ENCODE peak calls at places on chromosomes 13 and 19, in six cellular contexts. U, Q, M, Z, O and W are unnamed samples.

GRCh38 chr19:46761418-46761831 is 15.2 kb upstream of the STRN4 start:
- DNase-seq in O (no peak), Z (no peak), Q (no peak), U (no peak), M (peak), W (no peak)

GRCh38 chr13:114282143-114282685 is 813 bp downstream of the UPF3A start:
- DNase-seq in U (peak), Q (peak), Z (peak), M (peak), O (no peak), W (peak)

GRCh38 chr13:66207610-66208009 is 1022.5 kb downstream of the PCDH9 start:
- DNase-seq in U (no peak), O (no peak), M (no peak), Z (no peak), Q (no peak), W (no peak)

GRCh38 chr19:8638078-8638619 is 7.7 kb downstream of the NFILZ start:
- DNase-seq in U (peak), Q (no peak), Z (no peak), O (peak), M (peak), W (no peak)

GRCh38 chr19:49875801-49876421 is 1.2 kb downstream of the AKT1S1 start:
- DNase-seq in M (peak), U (no peak), Q (peak), O (no peak), Z (peak), W (peak)

GRCh38 chr13:21050288-21051197 is 10.8 kb downstream of the LATS2 start:
- DNase-seq in Z (no peak), Q (no peak), M (no peak), O (no peak), U (no peak), W (no peak)

GRCh38 chr13:67069117-67069767 is 160.9 kb downstream of the PCDH9 start:
- DNase-seq in Z (no peak), Q (no peak), O (no peak), M (no peak), U (no peak), W (no peak)

GRCh38 chr19:38224014-38224862 is at the start of gene DPF1:
- DNase-seq in O (no peak), Q (no peak), U (peak), M (no peak), Z (peak), W (no peak)

GRCh38 chr13:109393045-109393444 is 393.3 kb downstream of the IRS2 start:
- DNase-seq in O (no peak), M (no peak), U (no peak), Q (no peak), Z (no peak), W (no peak)

GRCh38 chr13:59880468-59880867 is 283.3 kb downstream of the DIAPH3 start:
- DNase-seq in M (no peak), Z (no peak), O (no peak), Q (no peak), U (no peak), W (no peak)

GRCh38 chr13:55571237-55571867 is 1569.4 kb upstream of the PRR20A start:
- DNase-seq in U (no peak), Q (no peak), O (no peak), Z (no peak), M (no peak), W (no peak)

GRCh38 chr19:45475537-45476348 is 7.9 kb downstream of the FOSB start:
- DNase-seq in Z (no peak), M (no peak), O (no peak), Q (no peak), U (no peak), W (no peak)

GRCh38 chr13:60591348-60591747 is 194.3 kb downstream of the TDRD3 start:
- DNase-seq in Q (no peak), O (no peak), U (no peak), M (no peak), Z (no peak), W (no peak)

GRCh38 chr13:85520445-85520844 is 278.8 kb downstream of the SLITRK6 start:
- DNase-seq in Z (no peak), M (no peak), Q (no peak), O (no peak), U (no peak), W (no peak)

GRCh38 chr13:46948338-46948737 is 51.5 kb upstream of the HTR2A start:
- DNase-seq in Q (no peak), U (no peak), M (no peak), Z (no peak), O (no peak), W (no peak)

GRCh38 chr13:49466240-49466914 is 22.3 kb downstream of the SETDB2 start:
- DNase-seq in O (no peak), M (no peak), Q (no peak), U (no peak), Z (no peak), W (no peak)

GRCh38 chr13:98755116-98755515 is 2.6 kb upstream of the SLC15A1 start:
- DNase-seq in U (no peak), Q (no peak), Z (no peak), O (no peak), M (no peak), W (no peak)

GRCh38 chr19:4935449-4935848 is 26.1 kb downstream of the UHRF1 start:
- DNase-seq in O (no peak), Z (no peak), Q (no peak), U (no peak), M (no peak), W (no peak)

GRCh38 chr13:95607363-95607762 is 37.1 kb downstream of the DZIP1 start:
- DNase-seq in O (no peak), Z (no peak), Q (no peak), U (no peak), M (no peak), W (no peak)

GRCh38 chr19:33444993-33445751 is 71.7 kb downstream of the CEBPG start:
- DNase-seq in O (no peak), Q (peak), M (no peak), U (no peak), Z (no peak), W (no peak)

GRCh38 chr19:33493401-33494275 is 28.0 kb downstream of the PEPD start:
- DNase-seq in U (no peak), Q (peak), M (no peak), O (no peak), Z (no peak), W (no peak)

GRCh38 chr19:50328257-50329145 is 676 bp downstream of the KCNC3 start:
- DNase-seq in O (no peak), Q (no peak), U (no peak), M (no peak), Z (peak), W (peak)

GRCh38 chr19:34306213-34306661 is 51.9 kb downstream of the GARRE1 start:
- DNase-seq in M (no peak), O (no peak), Z (no peak), U (peak), Q (no peak), W (no peak)

GRCh38 chr19:2117215-2117960 is 20.7 kb downstream of the IZUMO4 start:
- DNase-seq in U (no peak), Q (no peak), Z (no peak), O (no peak), M (no peak), W (no peak)

GRCh38 chr13:101700598-101700997 is 248.1 kb downstream of the ITGBL1 start:
- DNase-seq in U (no peak), M (peak), O (no peak), Z (no peak), Q (no peak), W (no peak)

GRCh38 chr19:29173896-29174295 is 39.1 kb downstream of the UQCRFS1 start:
- DNase-seq in Q (no peak), Z (no peak), U (no peak), O (no peak), M (no peak), W (no peak)

GRCh38 chr13:26494591-26494990 is 62.9 kb upstream of the WASF3 start:
- DNase-seq in U (no peak), Q (no peak), O (no peak), M (no peak), Z (no peak), W (no peak)

GRCh38 chr13:70457474-70457873 is 349.2 kb upstream of the KLHL1 start:
- DNase-seq in Q (no peak), O (no peak), U (no peak), M (no peak), Z (no peak), W (no peak)

GRCh38 chr19:30148039-30148438 is 206.0 kb downstream of the URI1 start:
- DNase-seq in O (no peak), U (no peak), M (no peak), Q (no peak), Z (no peak), W (no peak)

GRCh38 chr19:19379527-19379926 is 25.9 kb upstream of the GATAD2A start:
- DNase-seq in Z (no peak), Q (no peak), O (no peak), U (no peak), M (no peak), W (no peak)

GRCh38 chr19:38035515-38036495 is 128.8 kb downstream of the SIPA1L3 start:
- DNase-seq in U (no peak), M (no peak), Q (no peak), O (no peak), Z (no peak), W (no peak)

GRCh38 chr13:60981407-60981806 is 434.2 kb downstream of the PCDH20 start:
- DNase-seq in M (no peak), U (no peak), Z (no peak), O (no peak), Q (no peak), W (no peak)

GRCh38 chr13:98222081-98222554 is 45.0 kb upstream of the RNF113B start:
- DNase-seq in M (peak), O (no peak), Z (no peak), U (peak), Q (no peak), W (no peak)

GRCh38 chr13:24228852-24229458 is 68.4 kb downstream of the SPATA13 start:
- DNase-seq in Z (peak), O (peak), M (no peak), U (no peak), Q (no peak), W (no peak)

GRCh38 chr13:113552786-113553540 is 31.6 kb upstream of the TFDP1 start:
- DNase-seq in U (peak), O (no peak), Z (no peak), M (no peak), Q (no peak), W (no peak)

GRCh38 chr19:19464339-19465098 is 50.8 kb downstream of the TSSK6 start:
- DNase-seq in Q (no peak), M (no peak), O (no peak), U (peak), Z (no peak), W (no peak)

GRCh38 chr19:18450934-18451836 is 13.3 kb upstream of the ISYNA1 start:
- DNase-seq in O (no peak), U (peak), Z (peak), M (peak), Q (peak), W (peak)

GRCh38 chr19:53981408-53981998 is 9.9 kb upstream of the CACNG6 start:
- DNase-seq in Z (no peak), Q (no peak), U (no peak), M (no peak), O (no peak), W (no peak)

GRCh38 chr19:53982056-53982455 is 9.4 kb upstream of the CACNG6 start:
- DNase-seq in Z (no peak), Q (no peak), U (no peak), O (no peak), M (no peak), W (no peak)

GRCh38 chr19:53983457-53984289 is 7.8 kb upstream of the CACNG6 start:
- DNase-seq in Z (no peak), U (no peak), Q (no peak), O (no peak), M (no peak), W (no peak)

GRCh38 chr19:53980553-53981407 is 10.7 kb upstream of the CACNG6 start:
- DNase-seq in Q (no peak), U (no peak), M (no peak), Z (peak), O (no peak), W (no peak)

DNA sequence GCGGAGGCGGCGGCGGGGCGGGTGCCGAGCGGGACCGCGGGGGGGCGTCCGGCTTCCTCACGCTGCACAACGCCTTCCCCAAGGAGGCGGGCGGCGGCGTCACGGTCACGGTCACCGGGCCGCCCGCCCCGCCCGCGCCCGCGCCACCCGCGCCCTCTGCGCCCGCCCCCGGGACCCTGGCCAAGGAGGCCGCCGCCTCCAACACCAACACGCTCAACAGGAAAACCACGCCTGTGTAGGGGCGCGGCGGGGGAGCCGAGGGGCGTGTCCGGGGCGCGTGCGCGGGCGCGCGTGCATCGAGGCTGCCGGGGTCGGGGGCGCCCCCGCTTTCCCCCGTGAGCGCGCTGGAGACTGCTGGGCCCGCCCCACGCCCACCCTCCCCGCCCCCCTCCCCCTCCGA is 8.8 kb upstream of the CACNG6 start:
- DNase-seq in O (no peak), Z (no peak), Q (no peak), M (peak), U (peak), W (peak)
- H3K4me3 ChIP-seq in O (no peak), Z (no peak), Q (peak), M (peak), U (peak), W (peak)

GRCh38 chr19:42325896-42326771 is 699 bp downstream of the MEGF8 start:
- DNase-seq in O (no peak), Q (no peak), U (peak), Z (peak), M (no peak), W (peak)

GRCh38 chr19:42324655-42325307 is 654 bp upstream of the MEGF8 start:
- DNase-seq in M (no peak), U (no peak), O (no peak), Q (no peak), Z (no peak), W (no peak)

GRCh38 chr19:42323852-42324654 is 1.4 kb upstream of the MEGF8 start:
- DNase-seq in U (no peak), M (no peak), Q (no peak), O (no peak), Z (no peak), W (peak)

GRCh38 chr19:42326969-42327368 is 1.5 kb downstream of the MEGF8 start:
- DNase-seq in Q (no peak), U (no peak), O (no peak), Z (no peak), M (no peak), W (no peak)

GRCh38 chr19:42325308-42325895 is at the start of gene MEGF8:
- DNase-seq in Q (peak), O (peak), M (peak), U (peak), Z (peak), W (peak)
- TF ChIP-seq POLR2AphosphoS5 in Q (no peak), O (peak), M (peak), U (peak), Z (peak), W (peak)

GRCh38 chr19:10419200-10419645 is 1.1 kb upstream of the PDE4A start:
- DNase-seq in O (no peak), M (no peak), Z (peak), U (no peak), Q (no peak), W (peak)

GRCh38 chr19:10420444-10421239 is at the start of gene PDE4A:
- DNase-seq in M (no peak), U (no peak), Q (no peak), O (no peak), Z (peak), W (no peak)

GRCh38 chr19:10418281-10419199 is 1.8 kb upstream of the PDE4A start:
- DNase-seq in U (no peak), Q (no peak), Z (no peak), M (no peak), O (no peak), W (peak)

GRCh38 chr19:10421240-10421948 is 1.1 kb downstream of the PDE4A start:
- DNase-seq in M (no peak), Z (no peak), Q (no peak), U (no peak), O (no peak), W (no peak)

DNA sequence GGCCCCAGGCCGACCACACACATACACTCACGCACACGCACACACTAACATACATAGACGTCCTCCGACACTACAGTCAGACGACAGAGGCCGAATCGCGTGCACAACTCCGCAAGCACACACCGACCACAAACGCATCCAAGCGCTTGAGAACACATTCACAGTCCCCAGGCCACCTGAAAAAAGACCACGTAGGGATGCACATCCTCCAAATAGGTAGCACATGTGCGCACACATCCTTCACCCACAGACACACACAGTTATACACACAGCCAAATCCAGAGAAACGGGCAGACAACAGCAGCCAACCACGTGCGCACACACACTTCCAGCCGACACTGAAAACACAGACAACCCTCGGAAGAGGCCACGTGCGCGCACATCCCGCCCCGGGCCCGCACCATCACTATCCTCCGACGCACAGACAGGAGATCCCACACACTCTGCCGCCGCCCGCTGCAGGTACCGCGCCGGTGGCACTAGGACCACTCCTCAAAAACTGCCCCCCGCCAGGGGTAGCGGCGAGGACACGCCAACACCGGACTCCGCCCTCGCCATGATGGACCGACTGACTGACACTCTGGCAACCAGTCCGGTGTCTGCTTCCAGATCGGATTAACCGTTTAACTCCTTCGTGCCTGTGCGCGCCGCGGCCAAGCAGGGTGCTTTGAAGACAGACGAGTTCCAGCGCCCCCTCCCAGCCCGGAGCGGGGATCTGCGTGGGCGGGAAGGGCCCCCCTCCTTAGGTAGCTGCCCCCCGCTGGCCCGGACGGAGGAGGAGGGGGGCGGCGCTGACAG is 493 bp upstream of the PDE4A start:
- DNase-seq in M (no peak), Z (peak), O (peak), U (no peak), Q (no peak), W (peak)
- H3K4me3 ChIP-seq in M (peak), Z (peak), O (peak), U (peak), Q (peak), W (peak)

GRCh38 chr13:44713793-44714469 is 137.8 kb upstream of the TSC22D1 start:
- DNase-seq in O (no peak), Q (no peak), Z (no peak), M (no peak), U (no peak), W (no peak)
- TF ChIP-seq POLR2AphosphoS5 in O (no peak), Q (no peak), Z (no peak), M (no peak), U (no peak), W (no peak)

GRCh38 chr19:48543121-48543710 is 8.8 kb upstream of the SULT2B1 start:
- DNase-seq in M (peak), Q (no peak), U (peak), O (no peak), Z (no peak), W (no peak)
- H3K4me3 ChIP-seq in M (no peak), Q (no peak), U (no peak), O (no peak), Z (no peak), W (no peak)

GRCh38 chr19:17293605-17294004 is 9.6 kb downstream of the ABHD8 start:
- DNase-seq in Q (no peak), O (no peak), U (no peak), Z (no peak), M (no peak), W (no peak)

GRCh38 chr19:17296278-17296677 is 6.9 kb downstream of the ABHD8 start:
- DNase-seq in U (no peak), Z (no peak), O (no peak), Q (no peak), M (no peak), W (no peak)

GRCh38 chr19:17289489-17289888 is 7.8 kb downstream of the ANKLE1 start:
- DNase-seq in Q (no peak), M (no peak), Z (peak), U (peak), O (no peak), W (peak)

GRCh38 chr19:17294051-17294891 is 9.0 kb downstream of the ABHD8 start:
- DNase-seq in Z (peak), Q (no peak), M (no peak), U (no peak), O (no peak), W (no peak)

GRCh38 chr19:17292301-17293074 is 10.7 kb downstream of the ABHD8 start:
- DNase-seq in M (peak), O (no peak), Z (peak), U (peak), Q (peak), W (peak)
- TF ChIP-seq POLR2AphosphoS5 in M (peak), O (peak), Z (peak), U (peak), Q (no peak), W (no peak)